ENCODE peak calls at places on chromosomes 16 and 17, in five cellular contexts. One of them, this sample, is unnamed.

GRCh38 chr17:63479495-63480184 is 2.8 kb downstream of the ACE start:
- DNase-seq in colonic mucosa: no peak
- DNase-seq in Peyer's patch: no peak
- DNase-seq in left ventricle myocardium inferior: no peak
- DNase-seq in neural progenitor cell: no peak
- DNase-seq in this sample: no peak

GRCh38 chr16:58056580-58056979 is 31.0 kb downstream of the MMP15 start:
- DNase-seq in neural progenitor cell: no peak
- DNase-seq in Peyer's patch: no peak
- DNase-seq in left ventricle myocardium inferior: no peak
- DNase-seq in colonic mucosa: no peak
- DNase-seq in this sample: no peak

GRCh38 chr16:86019446-86020047 is 120.6 kb downstream of the IRF8 start:
- DNase-seq in Peyer's patch: peak
- DNase-seq in colonic mucosa: no peak
- DNase-seq in neural progenitor cell: peak
- DNase-seq in left ventricle myocardium inferior: no peak
- DNase-seq in this sample: peak

GRCh38 chr16:28524544-28525179 is 14.1 kb downstream of the NUPR1 start:
- DNase-seq in left ventricle myocardium inferior: no peak
- DNase-seq in colonic mucosa: no peak
- DNase-seq in neural progenitor cell: no peak
- DNase-seq in Peyer's patch: no peak
- DNase-seq in this sample: no peak

GRCh38 chr17:46949291-46950174 is 26.6 kb downstream of the GOSR2 start:
- DNase-seq in neural progenitor cell: no peak
- DNase-seq in Peyer's patch: no peak
- DNase-seq in left ventricle myocardium inferior: no peak
- DNase-seq in colonic mucosa: no peak
- DNase-seq in this sample: no peak

GRCh38 chr17:44115585-44116415 is 7.6 kb downstream of the HDAC5 start:
- DNase-seq in left ventricle myocardium inferior: no peak
- DNase-seq in Peyer's patch: no peak
- DNase-seq in neural progenitor cell: peak
- DNase-seq in colonic mucosa: no peak
- DNase-seq in this sample: no peak

GRCh38 chr17:64938290-64938689 is 19.0 kb upstream of the LRRC37A3 start:
- DNase-seq in colonic mucosa: no peak
- DNase-seq in neural progenitor cell: no peak
- DNase-seq in left ventricle myocardium inferior: no peak
- DNase-seq in Peyer's patch: no peak
- DNase-seq in this sample: no peak

GRCh38 chr17:15910791-15911190 is 34.1 kb upstream of the ADORA2B start:
- DNase-seq in neural progenitor cell: no peak
- DNase-seq in left ventricle myocardium inferior: no peak
- DNase-seq in colonic mucosa: no peak
- DNase-seq in Peyer's patch: no peak
- DNase-seq in this sample: no peak

GRCh38 chr17:11279776-11280344 is 38.8 kb downstream of the SHISA6 start:
- DNase-seq in colonic mucosa: no peak
- DNase-seq in left ventricle myocardium inferior: no peak
- DNase-seq in Peyer's patch: no peak
- DNase-seq in neural progenitor cell: no peak
- DNase-seq in this sample: no peak

GRCh38 chr16:11022002-11022401 is 77.6 kb downstream of the CLEC16A start:
- DNase-seq in neural progenitor cell: no peak
- DNase-seq in left ventricle myocardium inferior: no peak
- DNase-seq in Peyer's patch: no peak
- DNase-seq in colonic mucosa: no peak
- DNase-seq in this sample: no peak

GRCh38 chr16:87608400-87608985 is 6.2 kb downstream of the JPH3 start:
- DNase-seq in neural progenitor cell: peak
- DNase-seq in Peyer's patch: peak
- DNase-seq in colonic mucosa: peak
- DNase-seq in left ventricle myocardium inferior: peak
- DNase-seq in this sample: no peak

GRCh38 chr17:15973016-15973415 is 26.5 kb downstream of the ZSWIM7 start:
- DNase-seq in neural progenitor cell: no peak
- DNase-seq in left ventricle myocardium inferior: no peak
- DNase-seq in colonic mucosa: no peak
- DNase-seq in Peyer's patch: no peak
- DNase-seq in this sample: no peak

GRCh38 chr17:72311004-72311403 is 190.2 kb downstream of the SOX9 start:
- DNase-seq in neural progenitor cell: no peak
- DNase-seq in left ventricle myocardium inferior: no peak
- DNase-seq in Peyer's patch: no peak
- DNase-seq in colonic mucosa: no peak
- DNase-seq in this sample: no peak

GRCh38 chr16:23072084-23072599 is 77.1 kb downstream of the USP31 start:
- DNase-seq in colonic mucosa: peak
- DNase-seq in left ventricle myocardium inferior: peak
- DNase-seq in neural progenitor cell: no peak
- DNase-seq in Peyer's patch: peak
- DNase-seq in this sample: no peak

GRCh38 chr16:12502671-12503070 is 301.0 kb downstream of the CPPED1 start:
- DNase-seq in colonic mucosa: no peak
- DNase-seq in left ventricle myocardium inferior: no peak
- DNase-seq in neural progenitor cell: no peak
- DNase-seq in Peyer's patch: no peak
- DNase-seq in this sample: no peak

GRCh38 chr16:69408451-69408850 is 16.0 kb upstream of the CYB5B start:
- DNase-seq in colonic mucosa: peak
- DNase-seq in Peyer's patch: peak
- DNase-seq in neural progenitor cell: no peak
- DNase-seq in left ventricle myocardium inferior: no peak
- DNase-seq in this sample: no peak

GRCh38 chr17:40063915-40064531 is 1.3 kb downstream of the THRA start:
- DNase-seq in Peyer's patch: no peak
- DNase-seq in colonic mucosa: peak
- DNase-seq in neural progenitor cell: no peak
- DNase-seq in left ventricle myocardium inferior: no peak
- DNase-seq in this sample: no peak

GRCh38 chr16:50489187-50489586 is 59.0 kb upstream of the NKD1 start:
- DNase-seq in left ventricle myocardium inferior: no peak
- DNase-seq in Peyer's patch: no peak
- DNase-seq in colonic mucosa: no peak
- DNase-seq in neural progenitor cell: no peak
- DNase-seq in this sample: no peak

GRCh38 chr17:65936013-65936412 is 255.9 kb downstream of the CEP112 start:
- DNase-seq in left ventricle myocardium inferior: no peak
- DNase-seq in Peyer's patch: no peak
- DNase-seq in neural progenitor cell: no peak
- DNase-seq in colonic mucosa: no peak
- DNase-seq in this sample: no peak

GRCh38 chr17:31582151-31582907 is 190.9 kb downstream of the RAB11FIP4 start:
- DNase-seq in colonic mucosa: peak
- DNase-seq in Peyer's patch: peak
- DNase-seq in left ventricle myocardium inferior: peak
- DNase-seq in neural progenitor cell: no peak
- DNase-seq in this sample: no peak

GRCh38 chr17:46977348-46977747 is 1.7 kb downstream of the RPRML start:
- DNase-seq in colonic mucosa: peak
- DNase-seq in left ventricle myocardium inferior: no peak
- DNase-seq in Peyer's patch: no peak
- DNase-seq in neural progenitor cell: peak
- DNase-seq in this sample: no peak

GRCh38 chr17:7755095-7755890 is 37.7 kb downstream of the DNAH2 start:
- DNase-seq in left ventricle myocardium inferior: no peak
- DNase-seq in Peyer's patch: no peak
- DNase-seq in colonic mucosa: peak
- DNase-seq in neural progenitor cell: peak
- DNase-seq in this sample: no peak

GRCh38 chr17:67639997-67640396 is 77.7 kb upstream of the NOL11 start:
- DNase-seq in neural progenitor cell: no peak
- DNase-seq in colonic mucosa: no peak
- DNase-seq in Peyer's patch: no peak
- DNase-seq in left ventricle myocardium inferior: no peak
- DNase-seq in this sample: no peak

GRCh38 chr17:2749784-2750181 is 331 bp upstream of the CCDC92B start:
- DNase-seq in neural progenitor cell: peak
- DNase-seq in colonic mucosa: peak
- DNase-seq in Peyer's patch: peak
- DNase-seq in left ventricle myocardium inferior: peak
- DNase-seq in this sample: peak
- TF ChIP-seq CTCF in neural progenitor cell: no peak
- TF ChIP-seq CTCF in colonic mucosa: no peak
- TF ChIP-seq CTCF in Peyer's patch: no peak
- TF ChIP-seq CTCF in left ventricle myocardium inferior: no peak
- TF ChIP-seq CTCF in this sample: no peak

GRCh38 chr16:19555938-19556778 is 655 bp downstream of the VPS35L start:
- DNase-seq in colonic mucosa: peak
- DNase-seq in neural progenitor cell: peak
- DNase-seq in Peyer's patch: no peak
- DNase-seq in left ventricle myocardium inferior: no peak
- DNase-seq in this sample: peak
- TF ChIP-seq CTCF in colonic mucosa: no peak
- TF ChIP-seq CTCF in neural progenitor cell: peak
- TF ChIP-seq CTCF in Peyer's patch: no peak
- TF ChIP-seq CTCF in left ventricle myocardium inferior: peak
- TF ChIP-seq CTCF in this sample: no peak

GRCh38 chr17:34562387-34562786 is 17.0 kb upstream of the TMEM132E start:
- DNase-seq in colonic mucosa: no peak
- DNase-seq in neural progenitor cell: peak
- DNase-seq in left ventricle myocardium inferior: no peak
- DNase-seq in Peyer's patch: peak
- DNase-seq in this sample: no peak
- TF ChIP-seq CTCF in colonic mucosa: no peak
- TF ChIP-seq CTCF in neural progenitor cell: peak
- TF ChIP-seq CTCF in left ventricle myocardium inferior: peak
- TF ChIP-seq CTCF in Peyer's patch: no peak
- TF ChIP-seq CTCF in this sample: no peak

GRCh38 chr17:49946964-49947584 is 21.9 kb upstream of the DLX4 start:
- DNase-seq in colonic mucosa: no peak
- DNase-seq in neural progenitor cell: no peak
- DNase-seq in Peyer's patch: no peak
- DNase-seq in left ventricle myocardium inferior: no peak
- DNase-seq in this sample: no peak
- TF ChIP-seq CTCF in colonic mucosa: no peak
- TF ChIP-seq CTCF in neural progenitor cell: no peak
- TF ChIP-seq CTCF in Peyer's patch: no peak
- TF ChIP-seq CTCF in left ventricle myocardium inferior: no peak
- TF ChIP-seq CTCF in this sample: no peak

This sample was measured in activated B cell treated with CpG ODN at 0.5 μM for 24 hours.